ENCODE peak calls at places on chromosomes 2 and 18, in six cellular contexts. One of them, this sample, is unnamed.

GRCh38 chr2:148994341-148994740 is 44.2 kb upstream of the LYPD6B start:
- DNase-seq in neuronal stem cell: no peak
- DNase-seq in IMR-90: no peak
- DNase-seq in H1: no peak
- DNase-seq in mesenchymal stem cell: no peak
- DNase-seq in trophoblast cell: no peak
- DNase-seq in this sample: no peak

GRCh38 chr18:40048253-40048652 is 1906.8 kb upstream of the PIK3C3 start:
- DNase-seq in IMR-90: no peak
- DNase-seq in mesenchymal stem cell: no peak
- DNase-seq in neuronal stem cell: no peak
- DNase-seq in trophoblast cell: no peak
- DNase-seq in H1: no peak
- DNase-seq in this sample: no peak

GRCh38 chr2:46073540-46074018 is 223.6 kb upstream of the EPAS1 start:
- DNase-seq in trophoblast cell: peak
- DNase-seq in IMR-90: peak
- DNase-seq in mesenchymal stem cell: peak
- DNase-seq in H1: no peak
- DNase-seq in neuronal stem cell: no peak
- DNase-seq in this sample: peak

GRCh38 chr2:121085801-121086200 is 199.2 kb downstream of the TFCP2L1 start:
- DNase-seq in mesenchymal stem cell: no peak
- DNase-seq in trophoblast cell: no peak
- DNase-seq in IMR-90: no peak
- DNase-seq in H1: no peak
- DNase-seq in neuronal stem cell: no peak
- DNase-seq in this sample: no peak

GRCh38 chr2:136232447-136233172 is 114.7 kb upstream of the CXCR4 start:
- DNase-seq in H1: no peak
- DNase-seq in IMR-90: no peak
- DNase-seq in neuronal stem cell: no peak
- DNase-seq in mesenchymal stem cell: no peak
- DNase-seq in trophoblast cell: no peak
- DNase-seq in this sample: no peak

GRCh38 chr2:140893685-140894084 is 1237.1 kb downstream of the LRP1B start:
- DNase-seq in neuronal stem cell: no peak
- DNase-seq in IMR-90: peak
- DNase-seq in H1: no peak
- DNase-seq in mesenchymal stem cell: peak
- DNase-seq in trophoblast cell: peak
- DNase-seq in this sample: no peak

GRCh38 chr2:201966691-201967388 is 66.8 kb upstream of the FZD7 start:
- DNase-seq in mesenchymal stem cell: no peak
- DNase-seq in trophoblast cell: no peak
- DNase-seq in IMR-90: no peak
- DNase-seq in neuronal stem cell: no peak
- DNase-seq in H1: no peak
- DNase-seq in this sample: no peak

GRCh38 chr2:166365803-166366420 is 9.8 kb downstream of the SCN9A start:
- DNase-seq in trophoblast cell: no peak
- DNase-seq in IMR-90: no peak
- DNase-seq in mesenchymal stem cell: no peak
- DNase-seq in neuronal stem cell: no peak
- DNase-seq in H1: no peak
- DNase-seq in this sample: no peak

GRCh38 chr18:22346342-22346967 is 71.3 kb downstream of the CTAGE1 start:
- DNase-seq in trophoblast cell: no peak
- DNase-seq in mesenchymal stem cell: peak
- DNase-seq in H1: no peak
- DNase-seq in neuronal stem cell: no peak
- DNase-seq in IMR-90: peak
- DNase-seq in this sample: no peak

GRCh38 chr2:232891621-232892071 is 21.6 kb downstream of the SNORC start:
- DNase-seq in mesenchymal stem cell: no peak
- DNase-seq in IMR-90: peak
- DNase-seq in trophoblast cell: no peak
- DNase-seq in H1: no peak
- DNase-seq in neuronal stem cell: no peak
- DNase-seq in this sample: no peak

GRCh38 chr2:237254911-237255578 is 158.9 kb downstream of the COL6A3 start:
- DNase-seq in H1: no peak
- DNase-seq in neuronal stem cell: no peak
- DNase-seq in IMR-90: peak
- DNase-seq in mesenchymal stem cell: peak
- DNase-seq in trophoblast cell: no peak
- DNase-seq in this sample: no peak

GRCh38 chr2:10678225-10678624 is 11.6 kb downstream of the NOL10 start:
- DNase-seq in trophoblast cell: no peak
- DNase-seq in H1: no peak
- DNase-seq in IMR-90: no peak
- DNase-seq in mesenchymal stem cell: peak
- DNase-seq in neuronal stem cell: no peak
- DNase-seq in this sample: no peak

DNA sequence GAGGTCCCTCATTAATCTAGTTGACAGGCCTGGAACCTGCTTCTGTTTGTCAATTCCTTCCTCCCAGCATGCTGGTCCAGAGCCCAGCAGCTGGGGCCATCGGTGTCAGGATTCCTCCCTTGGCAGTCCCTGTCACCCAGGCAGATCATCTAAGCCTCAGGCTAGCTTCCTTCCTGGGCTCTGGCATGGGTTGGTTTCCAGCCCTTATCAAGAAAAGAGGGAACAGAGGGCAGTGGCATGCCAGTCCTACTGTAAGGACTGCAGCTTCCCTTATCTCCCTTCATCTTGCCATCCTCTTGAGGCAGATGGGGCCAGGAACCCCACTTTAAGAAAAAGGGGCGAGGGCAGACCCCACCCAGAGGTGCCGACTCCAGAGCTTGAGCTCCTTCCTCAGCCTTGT is 10.9 kb upstream of the KCNK3 start:
- DNase-seq in H1: no peak
- DNase-seq in mesenchymal stem cell: no peak
- DNase-seq in trophoblast cell: no peak
- DNase-seq in IMR-90: no peak
- DNase-seq in neuronal stem cell: no peak
- DNase-seq in this sample: no peak
- H3K4me3 ChIP-seq in H1: no peak
- H3K4me3 ChIP-seq in mesenchymal stem cell: no peak
- H3K4me3 ChIP-seq in trophoblast cell: no peak
- H3K4me3 ChIP-seq in IMR-90: no peak
- H3K4me3 ChIP-seq in neuronal stem cell: no peak
- H3K4me3 ChIP-seq in this sample: no peak

GRCh38 chr18:55489034-55489741 is 98.8 kb downstream of the TCF4 start:
- DNase-seq in H1: no peak
- DNase-seq in IMR-90: peak
- DNase-seq in trophoblast cell: no peak
- DNase-seq in neuronal stem cell: no peak
- DNase-seq in mesenchymal stem cell: peak
- DNase-seq in this sample: peak
- H2AK5ac ChIP-seq in H1: peak
- H2AK5ac ChIP-seq in IMR-90: peak
- H2AK5ac ChIP-seq in trophoblast cell: no peak
- H2AK5ac ChIP-seq in neuronal stem cell: no peak
- H2AK5ac ChIP-seq in mesenchymal stem cell: no peak
- H2AK5ac ChIP-seq in this sample: no peak

GRCh38 chr2:14424478-14425390 is 207.8 kb upstream of the LRATD1 start:
- DNase-seq in H1: no peak
- DNase-seq in IMR-90: no peak
- DNase-seq in neuronal stem cell: no peak
- DNase-seq in mesenchymal stem cell: no peak
- DNase-seq in trophoblast cell: peak
- DNase-seq in this sample: no peak
- H3K4me3 ChIP-seq in H1: no peak
- H3K4me3 ChIP-seq in IMR-90: no peak
- H3K4me3 ChIP-seq in neuronal stem cell: no peak
- H3K4me3 ChIP-seq in mesenchymal stem cell: no peak
- H3K4me3 ChIP-seq in trophoblast cell: no peak
- H3K4me3 ChIP-seq in this sample: no peak

GRCh38 chr18:44702594-44702993 is 21.9 kb downstream of the SETBP1 start:
- DNase-seq in mesenchymal stem cell: no peak
- DNase-seq in IMR-90: no peak
- DNase-seq in H1: no peak
- DNase-seq in neuronal stem cell: no peak
- DNase-seq in trophoblast cell: no peak
- DNase-seq in this sample: no peak
- H2AK5ac ChIP-seq in mesenchymal stem cell: no peak
- H2AK5ac ChIP-seq in IMR-90: no peak
- H2AK5ac ChIP-seq in H1: no peak
- H2AK5ac ChIP-seq in neuronal stem cell: no peak
- H2AK5ac ChIP-seq in trophoblast cell: no peak
- H2AK5ac ChIP-seq in this sample: no peak